ENCODE peak calls at places on chromosomes 11 and 22, in five cellular contexts. U is uterus, X is left lung, I is fibroblast of pulmonary artery, Q is colonic mucosa. P is an unnamed sample.

GRCh38 chr11:30984827-30985226 is 384.7 kb downstream of the DCDC1 start:
- DNase-seq in U (no peak), X (no peak), I (peak), Q (no peak), P (peak)

GRCh38 chr11:69529001-69529400 is 47.5 kb downstream of the LINC01488 start:
- DNase-seq in U (peak), X (no peak), I (no peak), Q (no peak), P (no peak)

GRCh38 chr11:8658210-8658968 is 24.1 kb downstream of the TRIM66 start:
- DNase-seq in U (no peak), X (no peak), I (no peak), Q (no peak), P (peak)

GRCh38 chr11:26993965-26994446 is at the start of gene FIBIN:
- DNase-seq in U (peak), X (peak), I (peak), Q (no peak), P (peak)

GRCh38 chr11:5196731-5197130 is 3.8 kb downstream of the OR51V1 start:
- DNase-seq in U (no peak), X (no peak), I (no peak), Q (no peak), P (peak)

GRCh38 chr22:27918351-27919221 is 470 bp downstream of the PITPNB start:
- DNase-seq in U (peak), X (peak), I (peak), Q (peak), P (peak)

GRCh38 chr11:69437001-69437875 is 44.2 kb upstream of the LINC01488 start:
- DNase-seq in U (no peak), X (peak), I (no peak), Q (no peak), P (no peak)

GRCh38 chr22:39174498-39175120 is 22.1 kb upstream of the CBX7 start:
- DNase-seq in U (peak), X (peak), I (peak), Q (peak), P (peak)

GRCh38 chr11:9951714-9952275 is 287.9 kb downstream of the SWAP70 start:
- DNase-seq in U (peak), X (no peak), I (peak), Q (no peak), P (peak)

GRCh38 chr11:75557649-75558494 is 4.2 kb upstream of the SERPINH1 start:
- DNase-seq in U (peak), X (peak), I (peak), Q (no peak), P (peak)

DNA sequence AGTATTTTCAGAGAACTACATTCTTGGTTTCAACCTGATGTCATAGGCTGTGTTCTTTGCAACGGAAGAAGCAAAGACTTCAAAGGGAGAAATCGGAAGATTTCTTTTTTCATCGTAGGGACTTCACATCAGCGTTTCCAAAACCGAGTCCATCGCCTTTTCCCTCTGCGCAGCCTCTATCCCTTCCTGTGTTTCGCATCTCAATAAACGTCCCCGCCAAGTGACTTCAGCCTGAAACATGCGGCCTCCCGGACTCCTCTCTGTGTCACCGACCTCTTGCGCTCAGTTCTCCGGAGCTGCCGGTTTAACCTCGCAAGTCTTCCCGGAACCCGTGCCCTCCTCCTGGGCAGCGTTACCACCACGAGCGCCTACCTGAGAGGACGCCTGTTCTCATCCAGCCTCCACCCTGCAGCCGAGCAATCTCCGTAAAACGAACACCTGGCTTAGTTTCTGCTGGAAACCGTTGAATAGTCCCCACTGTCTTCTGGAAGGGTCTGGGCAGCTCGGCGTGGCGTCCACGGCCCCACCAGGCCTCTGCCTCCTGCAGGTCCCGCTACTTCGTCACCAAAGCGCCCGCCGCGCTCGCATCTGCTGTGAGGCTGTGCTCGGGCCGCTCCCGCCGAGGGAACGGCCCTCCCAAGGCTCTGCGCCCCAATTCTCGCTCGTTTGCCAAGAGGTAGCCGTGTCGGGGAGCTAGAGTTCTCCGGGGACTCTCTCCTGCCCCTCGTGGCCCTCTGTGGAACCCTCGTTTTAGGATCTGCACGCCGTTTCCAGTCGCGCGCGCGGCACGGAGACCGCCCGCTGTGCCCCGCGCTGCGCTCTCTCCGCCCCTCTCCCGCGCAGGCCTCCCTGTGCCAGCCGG is at the start of gene GLB1L3:
- DNase-seq in U (peak), X (no peak), I (no peak), Q (no peak), P (peak)
- TF ChIP-seq CTCF in U (no peak), X (no peak), I (peak), Q (no peak), P (peak)

GRCh38 chr22:47798229-47798628 is 1035.8 kb downstream of the TBC1D22A start:
- DNase-seq in U (no peak), X (no peak), I (no peak), Q (no peak), P (no peak)
- TF ChIP-seq CTCF in U (no peak), X (no peak), I (no peak), Q (no peak), P (no peak)

GRCh38 chr11:14308897-14309387 is 50.0 kb downstream of the RRAS2 start:
- DNase-seq in U (no peak), X (no peak), I (no peak), Q (no peak), P (no peak)
- TF ChIP-seq CTCF in U (no peak), X (no peak), I (no peak), Q (peak), P (no peak)

GRCh38 chr22:37823134-37823985 is at the start of gene GALR3:
- DNase-seq in U (no peak), X (peak), I (no peak), Q (no peak), P (no peak)

GRCh38 chr22:37827056-37827455 is 3.9 kb downstream of the GALR3 start:
- DNase-seq in U (peak), X (peak), I (no peak), Q (no peak), P (no peak)

GRCh38 chr22:37822079-37822833 is 926 bp upstream of the GALR3 start:
- DNase-seq in U (no peak), X (peak), I (no peak), Q (no peak), P (no peak)

GRCh38 chr22:37820350-37820749 is 2.8 kb upstream of the GALR3 start:
- DNase-seq in U (no peak), X (peak), I (no peak), Q (no peak), P (no peak)

GRCh38 chr22:37824674-37825641 is 1.8 kb downstream of the GALR3 start:
- DNase-seq in U (no peak), X (peak), I (no peak), Q (no peak), P (no peak)
- TF ChIP-seq CTCF in U (no peak), X (no peak), I (no peak), Q (no peak), P (no peak)

GRCh38 chr22:26564181-26564580 is 25.8 kb downstream of the TPST2 start:
- DNase-seq in U (no peak), X (no peak), I (no peak), Q (no peak), P (no peak)

GRCh38 chr22:26565889-26566288 is 24.0 kb downstream of the TPST2 start:
- DNase-seq in U (no peak), X (no peak), I (no peak), Q (no peak), P (no peak)

GRCh38 chr22:26564672-26565071 is 25.3 kb downstream of the TPST2 start:
- DNase-seq in U (no peak), X (no peak), I (no peak), Q (no peak), P (no peak)

GRCh38 chr22:26566994-26567393 is 22.9 kb downstream of the TPST2 start:
- DNase-seq in U (no peak), X (no peak), I (no peak), Q (no peak), P (no peak)

GRCh38 chr22:26565181-26565580 is 24.8 kb downstream of the TPST2 start:
- DNase-seq in U (no peak), X (no peak), I (no peak), Q (no peak), P (no peak)
- TF ChIP-seq CTCF in U (no peak), X (no peak), I (no peak), Q (no peak), P (no peak)

DNA sequence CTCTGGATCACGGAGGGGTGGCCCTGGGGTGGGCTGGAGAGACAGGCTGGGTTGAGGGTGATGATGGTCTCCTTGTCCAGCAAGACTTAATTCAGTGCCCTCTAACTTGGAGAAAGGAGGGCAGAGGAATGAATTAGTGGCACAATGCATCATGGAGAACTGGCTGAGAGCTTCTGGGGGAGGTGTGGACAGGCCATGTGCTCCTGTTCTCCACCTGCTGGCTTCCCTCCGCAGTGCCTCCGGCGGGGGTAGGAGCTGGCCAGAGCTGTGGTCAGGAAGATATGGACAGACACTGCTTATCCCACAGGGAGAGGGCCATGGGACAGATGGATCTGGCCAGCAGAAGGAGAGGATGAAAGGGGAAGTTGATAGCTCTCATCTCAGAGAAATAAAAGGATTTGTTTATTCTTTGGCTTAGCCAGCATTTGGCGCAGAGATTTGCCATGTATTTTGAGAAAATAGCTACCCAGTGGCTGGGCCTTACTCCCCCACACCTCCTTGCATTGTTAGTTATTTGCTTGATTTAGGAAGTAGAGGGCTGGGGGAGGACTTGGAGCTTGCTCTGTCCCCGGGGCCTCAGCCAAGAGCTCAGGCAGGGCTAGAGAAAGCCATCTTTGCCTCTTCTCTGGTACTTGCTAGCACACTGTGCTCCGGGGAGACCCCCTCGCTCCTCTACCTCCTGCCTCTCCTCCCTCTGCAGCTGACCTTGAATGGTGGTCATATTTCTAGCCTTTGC is 93.2 kb downstream of the SCN3B start:
- DNase-seq in U (peak), X (no peak), I (peak), Q (no peak), P (peak)
- TF ChIP-seq CTCF in U (no peak), X (no peak), I (peak), Q (no peak), P (peak)

P was measured in AG10803.